ENCODE peak calls at places on chromosomes 16 and 17, in eight cellular contexts. A is fibroblast of lung; V is ovary; P is psoas muscle; X is CD8-positive, alpha-beta memory T cell; R is mammary epithelial cell; Z is IMR-90; S is heart right ventricle. U is an unnamed sample.

GRCh38 chr17:17757944-17758343 is 76.7 kb downstream of the RAI1 start:
- DNase-seq in A (no peak), V (no peak), P (no peak), X (no peak), R (no peak), Z (no peak), S (no peak), U (no peak)

GRCh38 chr17:66746736-66747135 is 88.2 kb upstream of the CACNG5 start:
- DNase-seq in A (no peak), V (no peak), P (no peak), X (no peak), R (no peak), Z (no peak), S (no peak), U (no peak)

GRCh38 chr17:41860254-41860931 is 4.8 kb downstream of the KLHL11 start:
- DNase-seq in A (no peak), V (no peak), P (no peak), X (no peak), R (no peak), Z (no peak), S (no peak), U (no peak)

GRCh38 chr17:2844386-2844785 is 48.1 kb downstream of the RAP1GAP2 start:
- DNase-seq in A (no peak), V (no peak), P (no peak), X (no peak), R (no peak), Z (peak; percentile 29), S (no peak), U (no peak)

GRCh38 chr16:1125471-1125870 is 27.4 kb upstream of the CACNA1H start:
- DNase-seq in A (peak; percentile 13), V (peak; percentile 69), P (no peak), X (no peak), R (no peak), Z (peak; percentile 74), S (no peak), U (no peak)

GRCh38 chr16:5615868-5616642 is 518.5 kb upstream of the EEF2KMT start:
- DNase-seq in A (no peak), V (no peak), P (peak; percentile 14), X (no peak), R (no peak), Z (no peak), S (peak; percentile 28), U (no peak)

GRCh38 chr16:50071075-50071671 is 5.4 kb downstream of the HEATR3 start:
- DNase-seq in A (no peak), V (no peak), P (no peak), X (no peak), R (no peak), Z (no peak), S (no peak), U (no peak)

GRCh38 chr16:19777061-19777460 is 59.0 kb downstream of the IQCK start:
- DNase-seq in A (no peak), V (no peak), P (no peak), X (no peak), R (no peak), Z (no peak), S (no peak), U (no peak)

GRCh38 chr16:67236551-67237395 is 9.8 kb downstream of the TMEM208 start:
- DNase-seq in A (peak; percentile 52), V (peak; percentile 70), P (peak; percentile 73), X (peak; percentile 60), R (peak; percentile 71), Z (peak; percentile 31), S (peak; percentile 46), U (no peak)

GRCh38 chr16:3383045-3383448 is 17.8 kb downstream of the ZSCAN32 start:
- DNase-seq in A (no peak), V (no peak), P (no peak), X (no peak), R (no peak), Z (no peak), S (no peak), U (no peak)

GRCh38 chr17:7393613-7394451 is 493 bp downstream of the PLSCR3 start:
- DNase-seq in A (no peak), V (peak; percentile 57), P (peak; percentile 49), X (peak; percentile 67), R (peak; percentile 58), Z (no peak), S (no peak), U (no peak)

GRCh38 chr17:45135978-45136791 is 698 bp downstream of the ACBD4 start:
- DNase-seq in A (no peak), V (no peak), P (no peak), X (no peak), R (no peak), Z (no peak), S (no peak), U (no peak)

GRCh38 chr17:17780941-17781590 is 55.7 kb downstream of the SREBF1 start:
- DNase-seq in A (peak; percentile 38), V (peak; percentile 66), P (peak; percentile 11), X (no peak), R (no peak), Z (peak; percentile 65), S (no peak), U (no peak)

GRCh38 chr16:68592466-68593337 is 52.4 kb upstream of the CDH3 start:
- DNase-seq in A (no peak), V (no peak), P (no peak), X (no peak), R (no peak), Z (no peak), S (no peak), U (no peak)

GRCh38 chr16:78551487-78552085 is 452.1 kb downstream of the WWOX start:
- DNase-seq in A (no peak), V (no peak), P (no peak), X (no peak), R (no peak), Z (no peak), S (no peak), U (no peak)

GRCh38 chr16:80852261-80852872 is 48.0 kb upstream of the CDYL2 start:
- DNase-seq in A (peak; percentile 9), V (no peak), P (no peak), X (no peak), R (peak; percentile 2), Z (peak; percentile 28), S (no peak), U (no peak)

GRCh38 chr16:67052399-67052798 is 23.4 kb downstream of the CBFB start:
- DNase-seq in A (no peak), V (no peak), P (no peak), X (no peak), R (no peak), Z (no peak), S (no peak), U (no peak)

GRCh38 chr17:42276359-42276608 is at the start of gene STAT5B:
- DNase-seq in A (peak; percentile 55), V (peak; percentile 85), P (peak; percentile 81), X (peak; percentile 56), R (peak; percentile 61), Z (peak; percentile 55), S (peak; percentile 82), U (no peak)

GRCh38 chr17:77935121-77935571 is 23.4 kb upstream of the TNRC6C start:
- DNase-seq in A (no peak), V (no peak), P (no peak), X (no peak), R (no peak), Z (no peak), S (no peak), U (no peak)

DNA sequence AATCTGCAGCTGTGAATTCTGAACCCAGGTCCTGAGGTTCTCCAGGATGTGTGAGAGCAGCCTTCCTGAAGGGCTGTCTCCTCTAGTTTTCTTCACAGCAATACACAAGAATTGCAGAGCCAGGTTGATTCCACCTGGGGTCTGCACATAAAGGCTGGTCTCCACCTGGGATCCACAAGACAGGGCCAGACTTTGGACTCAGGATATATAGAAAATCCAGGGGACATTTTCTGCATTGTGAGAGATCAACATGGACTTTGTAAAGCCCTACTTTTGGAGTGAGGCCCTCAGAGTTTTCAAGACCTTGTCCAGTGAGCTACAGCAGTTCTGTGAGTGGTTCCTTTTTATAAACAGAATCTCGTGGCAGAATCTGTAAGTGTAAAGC is 6.3 kb downstream of the ZNF267 start:
- DNase-seq in A (no peak), V (no peak), P (no peak), X (no peak), R (no peak), Z (no peak), S (no peak), U (no peak)
- H3K27ac ChIP-seq in A (peak overlapping the region; percentile 11), V (no peak overlapping the region), P (no peak overlapping the region), X (no peak overlapping the region), R (peak overlapping the region; percentile 45), Z (no peak overlapping the region), S (peak overlapping the region; percentile 6), U (peak overlapping the region; percentile 52)

GRCh38 chr16:12574721-12575120 is 229.0 kb downstream of the CPPED1 start:
- DNase-seq in A (no peak), V (no peak), P (no peak), X (no peak), R (no peak), Z (no peak), S (no peak), U (no peak)

GRCh38 chr16:12576878-12577277 is 226.8 kb downstream of the CPPED1 start:
- DNase-seq in A (no peak), V (no peak), P (no peak), X (no peak), R (no peak), Z (no peak), S (no peak), U (no peak)

GRCh38 chr16:12573730-12574383 is 229.8 kb downstream of the CPPED1 start:
- DNase-seq in A (peak; percentile 2), V (no peak), P (no peak), X (peak; percentile 13), R (peak; percentile 38), Z (no peak), S (peak; percentile 42), U (no peak)

GRCh38 chr16:12573300-12573699 is 230.4 kb downstream of the CPPED1 start:
- DNase-seq in A (no peak), V (no peak), P (no peak), X (no peak), R (no peak), Z (no peak), S (no peak), U (no peak)

DNA sequence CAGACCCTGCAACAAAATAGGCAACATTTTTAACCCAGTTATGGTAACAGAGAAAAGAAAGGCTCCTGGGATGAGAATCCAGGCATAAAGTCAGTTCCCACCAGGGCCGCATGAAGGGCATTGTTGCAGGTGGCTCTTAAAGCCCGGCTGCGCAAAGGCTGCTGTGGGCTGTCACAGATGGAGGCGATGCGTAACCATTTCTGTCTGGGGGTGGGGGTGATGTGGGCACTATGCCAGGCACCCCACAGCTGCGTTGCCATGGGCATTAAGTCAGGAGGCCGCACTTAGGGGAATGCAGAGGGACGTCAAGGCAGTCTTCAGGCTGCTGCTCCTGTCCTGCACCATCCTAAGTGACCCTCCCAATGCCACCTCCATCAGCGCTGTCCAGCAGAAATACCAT is 228.4 kb downstream of the CPPED1 start:
- DNase-seq in A (no peak), V (no peak), P (no peak), X (no peak), R (no peak), Z (no peak), S (no peak), U (no peak)
- H3K27ac ChIP-seq in A (no peak overlapping the region), V (no peak overlapping the region), P (no peak overlapping the region), X (no peak overlapping the region), R (no peak overlapping the region), Z (no peak overlapping the region), S (no peak overlapping the region), U (no peak overlapping the region)

GRCh38 chr16:89561195-89562026 is 929 bp downstream of the RPL13 start:
- DNase-seq in A (no peak), V (no peak), P (no peak), X (no peak), R (no peak), Z (no peak), S (no peak), U (no peak)
- H3K27ac ChIP-seq in A (peak overlapping the region; percentile 92), V (peak overlapping the region; percentile 69), P (peak overlapping the region; percentile 96), X (peak overlapping the region; percentile 97), R (peak overlapping the region; percentile 88), Z (peak overlapping the region; percentile 71), S (peak overlapping the region; percentile 96), U (peak overlapping the region; percentile 98)

GRCh38 chr17:20206068-20206467 is 196.9 kb downstream of the SPECC1 start:
- DNase-seq in A (no peak), V (no peak), P (no peak), X (no peak), R (no peak), Z (no peak), S (no peak), U (no peak)
- H3K27ac ChIP-seq in A (no peak overlapping the region), V (no peak overlapping the region), P (no peak overlapping the region), X (no peak overlapping the region), R (peak overlapping the region; percentile 28), Z (no peak overlapping the region), S (no peak overlapping the region), U (peak overlapping the region; percentile 84)

U was measured in epithelial cell of prostate.